ENCODE peak calls at places on chromosomes 4 and X, in eight cellular contexts. J, X, V, S, N, C, G and D are unnamed samples.

GRCh38 chr4:78720994-78721677 is 55.0 kb upstream of the BMP2K start:
- DNase-seq in J (no peak), X (no peak), V (no peak), S (no peak), N (peak), C (no peak), G (no peak), D (no peak)

GRCh38 chr4:123481034-123481433 is 84.4 kb downstream of the SPRY1 start:
- DNase-seq in J (no peak), X (no peak), V (peak), S (no peak), N (no peak), C (peak), G (peak), D (no peak)

GRCh38 chr4:82905205-82905604 is 4.7 kb downstream of the THAP9 start:
- DNase-seq in J (no peak), X (no peak), V (peak), S (no peak), N (peak), C (peak), G (peak), D (no peak)

GRCh38 chr4:12041828-12042227 is 613.1 kb upstream of the HS3ST1 start:
- DNase-seq in J (no peak), X (no peak), V (no peak), S (no peak), N (no peak), C (no peak), G (peak), D (no peak)

GRCh38 chrX:110081740-110082139 is 78.8 kb downstream of the TMEM164 start:
- DNase-seq in J (peak), X (no peak), V (peak), S (peak), N (no peak), C (peak), G (peak), D (no peak)

GRCh38 chrX:72297953-72298730 is 7.6 kb downstream of the CITED1 start:
- DNase-seq in J (no peak), X (no peak), V (no peak), S (no peak), N (no peak), C (peak), G (peak), D (no peak)

GRCh38 chrX:11423362-11423818 is 130.2 kb downstream of the AMELX start:
- DNase-seq in J (peak), X (no peak), V (peak), S (no peak), N (no peak), C (peak), G (no peak), D (no peak)

GRCh38 chr4:155025762-155026457 is 182.5 kb upstream of the NPY2R start:
- DNase-seq in J (peak), X (peak), V (peak), S (no peak), N (peak), C (peak), G (peak), D (peak)

GRCh38 chrX:152313529-152314302 is 137.4 kb downstream of the GABRA3 start:
- DNase-seq in J (no peak), X (no peak), V (peak), S (no peak), N (no peak), C (no peak), G (no peak), D (no peak)

GRCh38 chr4:7239101-7239820 is 46.9 kb downstream of the SORCS2 start:
- DNase-seq in J (no peak), X (no peak), V (no peak), S (no peak), N (no peak), C (no peak), G (no peak), D (no peak)
- TF ChIP-seq CTCF in J (no peak), X (no peak), V (no peak), S (no peak), N (no peak), C (no peak), G (no peak), D (no peak)

DNA sequence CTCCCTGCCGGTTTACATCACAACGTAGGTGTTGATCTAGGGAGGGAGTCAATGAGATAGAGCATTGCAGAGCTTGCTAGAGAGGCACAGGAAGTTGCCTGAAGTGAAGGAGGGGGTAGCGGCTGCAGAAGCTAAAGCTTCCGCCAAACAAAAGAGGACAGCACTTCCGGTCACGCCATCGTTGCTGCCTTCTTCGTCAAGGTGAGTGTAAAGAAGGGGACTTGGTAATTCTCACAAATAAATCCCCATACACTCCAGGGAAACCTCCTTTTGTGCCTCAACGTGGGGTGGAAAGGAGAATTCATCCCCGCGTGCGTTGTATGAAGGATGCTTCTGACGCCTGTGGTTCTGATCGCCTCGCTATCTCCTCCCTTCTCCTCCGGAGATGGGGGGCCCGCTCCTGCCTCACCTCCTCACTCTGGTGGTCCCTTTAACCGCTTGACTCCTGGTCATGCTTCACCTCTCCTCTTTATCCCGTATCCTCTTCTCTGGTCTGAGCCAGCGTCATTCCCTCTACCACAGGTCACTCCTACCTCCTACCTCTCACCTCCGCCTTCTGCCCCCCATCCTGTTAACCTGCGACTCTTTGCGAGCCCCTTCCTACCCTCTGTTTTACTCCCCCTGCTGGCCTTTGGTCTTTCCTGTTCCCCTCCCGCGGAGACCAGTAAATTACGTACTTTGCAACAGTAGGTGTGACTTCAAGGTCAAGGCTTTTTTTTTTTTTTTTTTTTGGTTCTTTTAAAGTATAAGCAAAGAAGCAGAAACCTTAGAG is 59.9 kb downstream of the GSPT2 start:
- DNase-seq in J (peak), X (peak), V (peak), S (no peak), N (peak), C (peak), G (peak), D (peak)
- TF ChIP-seq CTCF in J (no peak), X (peak), V (peak), S (no peak), N (peak), C (peak), G (no peak), D (peak)

GRCh38 chrX:136635235-136635634 is 12.7 kb upstream of the CD40LG start:
- DNase-seq in J (no peak), X (no peak), V (no peak), S (no peak), N (no peak), C (no peak), G (no peak), D (no peak)
- TF ChIP-seq CTCF in J (no peak), X (no peak), V (no peak), S (no peak), N (no peak), C (no peak), G (no peak), D (no peak)

GRCh38 chrX:318739-319578 is at the start of gene GTPBP6:
- DNase-seq in J (peak), X (peak), V (peak), S (peak), N (peak), C (peak), G (peak), D (peak)
- TF ChIP-seq CTCF in J (peak), X (no peak), V (peak), S (no peak), N (peak), C (peak), G (peak), D (no peak)

GRCh38 chr4:67126115-67126514 is 419.2 kb downstream of the CENPC start:
- DNase-seq in J (no peak), X (no peak), V (no peak), S (no peak), N (no peak), C (no peak), G (no peak), D (no peak)

GRCh38 chr4:67122029-67122428 is 423.3 kb downstream of the CENPC start:
- DNase-seq in J (no peak), X (no peak), V (no peak), S (no peak), N (no peak), C (peak), G (peak), D (no peak)
- TF ChIP-seq CTCF in J (no peak), X (peak), V (peak), S (no peak), N (peak), C (peak), G (peak), D (peak)